ENCODE peak calls at places on chromosomes 7 and 10, in six cellular contexts. A, K, L, Y, Q and J are unnamed samples.

GRCh38 chr7:154871483-154871882 is 131.4 kb downstream of the PAXIP1 start:
- DNase-seq in A (no peak), K (no peak), L (peak), Y (no peak), Q (no peak), J (no peak)

GRCh38 chr7:13871008-13871407 is 118.5 kb downstream of the ETV1 start:
- DNase-seq in A (no peak), K (no peak), L (no peak), Y (no peak), Q (no peak), J (no peak)

GRCh38 chr7:36860679-36861078 is 136.4 kb upstream of the AOAH start:
- DNase-seq in A (no peak), K (no peak), L (no peak), Y (no peak), Q (no peak), J (no peak)

GRCh38 chr10:60989400-60989876 is 45.5 kb upstream of the RHOBTB1 start:
- DNase-seq in A (no peak), K (no peak), L (no peak), Y (no peak), Q (no peak), J (no peak)

GRCh38 chr7:151684408-151685175 is 164.9 kb upstream of the RHEB start:
- DNase-seq in A (peak), K (peak), L (no peak), Y (no peak), Q (peak), J (no peak)

GRCh38 chr7:88347098-88347497 is 40.4 kb upstream of the STEAP4 start:
- DNase-seq in A (no peak), K (no peak), L (no peak), Y (no peak), Q (no peak), J (no peak)

GRCh38 chr10:78830062-78830974 is 238.4 kb upstream of the ZMIZ1 start:
- DNase-seq in A (peak), K (no peak), L (no peak), Y (no peak), Q (peak), J (no peak)

GRCh38 chr7:130207642-130208041 is at the start of gene SSMEM1:
- DNase-seq in A (peak), K (no peak), L (no peak), Y (no peak), Q (peak), J (no peak)

GRCh38 chr7:135200824-135201331 is 10.4 kb downstream of the WDR91 start:
- DNase-seq in A (no peak), K (no peak), L (no peak), Y (no peak), Q (no peak), J (no peak)

GRCh38 chr10:62992145-62992721 is 140.9 kb upstream of the NRBF2 start:
- DNase-seq in A (peak), K (peak), L (no peak), Y (no peak), Q (no peak), J (no peak)

GRCh38 chr7:30911561-30911969 is at the start of gene AQP1:
- DNase-seq in A (no peak), K (no peak), L (no peak), Y (no peak), Q (peak), J (no peak)

GRCh38 chr10:78739411-78740053 is 329.2 kb upstream of the ZMIZ1 start:
- DNase-seq in A (no peak), K (no peak), L (no peak), Y (no peak), Q (no peak), J (no peak)

GRCh38 chr7:51316262-51316665 is 345 bp downstream of the COBL start:
- DNase-seq in A (no peak), K (peak), L (peak), Y (no peak), Q (no peak), J (no peak)

GRCh38 chr7:12881712-12882111 is 194.3 kb downstream of the ARL4A start:
- DNase-seq in A (no peak), K (no peak), L (no peak), Y (no peak), Q (no peak), J (no peak)

GRCh38 chr10:119802068-119802538 is 70.5 kb downstream of the MCMBP start:
- DNase-seq in A (peak), K (no peak), L (no peak), Y (no peak), Q (no peak), J (no peak)

GRCh38 chr7:22295402-22296264 is 61.3 kb downstream of the RAPGEF5 start:
- DNase-seq in A (no peak), K (no peak), L (peak), Y (no peak), Q (no peak), J (no peak)

GRCh38 chr10:124619195-124619594 is 125.0 kb downstream of the FAM53B start:
- DNase-seq in A (peak), K (no peak), L (no peak), Y (no peak), Q (peak), J (no peak)

GRCh38 chr7:142646274-142646895 is 102.9 kb upstream of the PRSS1 start:
- DNase-seq in A (no peak), K (no peak), L (no peak), Y (no peak), Q (no peak), J (no peak)
- H3K4me3 ChIP-seq in A (no peak), K (no peak), L (no peak), Y (no peak), Q (no peak), J (no peak)

GRCh38 chr7:32892521-32893224 is 1.1 kb upstream of the KBTBD2 start:
- DNase-seq in A (peak), K (peak), L (peak), Y (no peak), Q (peak), J (no peak)
- H2BK120ac ChIP-seq in A (peak), K (peak), L (peak), Y (peak), Q (peak), J (no peak)

DNA sequence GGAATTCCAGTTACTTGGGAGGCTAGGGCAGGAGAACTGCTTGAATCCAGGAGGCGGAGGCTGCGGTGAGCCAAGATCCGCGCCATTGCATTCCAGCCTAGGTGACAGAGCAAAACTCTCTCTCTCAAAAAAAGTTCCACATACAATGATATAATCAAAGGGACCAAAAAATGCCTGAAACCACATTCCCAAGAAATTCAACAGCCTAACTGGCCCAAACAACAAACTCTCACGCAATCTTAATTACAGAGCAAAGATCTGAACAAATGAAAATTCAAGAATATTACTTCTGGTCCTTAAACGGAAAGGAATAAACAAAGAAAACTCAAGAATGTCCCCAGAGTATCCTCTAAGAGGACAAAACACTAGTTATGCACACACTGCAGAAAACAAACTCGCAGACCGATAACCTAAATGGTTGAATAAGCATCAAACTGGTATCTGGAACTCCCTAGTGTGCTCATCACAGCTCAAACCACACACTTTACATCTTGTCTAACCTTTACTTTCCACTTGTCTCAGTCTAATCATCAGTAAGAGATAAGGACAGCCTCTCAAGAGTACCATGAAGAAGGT is 3.7 kb downstream of the OGA start:
- DNase-seq in A (no peak), K (peak), L (no peak), Y (no peak), Q (peak), J (no peak)
- H3K4me3 ChIP-seq in A (peak), K (no peak), L (no peak), Y (peak), Q (no peak), J (no peak)

DNA sequence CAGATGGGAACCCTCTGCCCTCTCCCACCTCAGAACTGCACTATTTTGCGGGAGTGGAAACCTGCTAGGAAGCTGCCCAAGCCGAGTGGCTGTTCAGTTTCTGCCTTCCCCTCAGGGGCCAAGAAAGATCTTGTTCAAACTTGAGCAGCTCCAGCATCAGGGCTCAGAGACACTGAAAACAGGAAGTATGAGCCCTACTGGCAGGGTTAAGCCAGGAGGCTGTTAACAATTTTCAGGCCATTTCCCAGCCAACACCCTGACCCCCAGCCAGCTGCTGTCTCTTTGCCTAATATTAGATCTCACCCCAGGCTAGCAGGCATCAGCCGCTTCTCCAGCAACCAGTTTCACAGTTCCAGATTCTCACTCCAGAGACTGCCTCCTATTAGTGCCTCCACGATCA is 9.2 kb downstream of the PLAU start:
- DNase-seq in A (no peak), K (peak), L (peak), Y (no peak), Q (peak), J (no peak)
- H2BK120ac ChIP-seq in A (peak), K (no peak), L (no peak), Y (no peak), Q (no peak), J (no peak)

DNA sequence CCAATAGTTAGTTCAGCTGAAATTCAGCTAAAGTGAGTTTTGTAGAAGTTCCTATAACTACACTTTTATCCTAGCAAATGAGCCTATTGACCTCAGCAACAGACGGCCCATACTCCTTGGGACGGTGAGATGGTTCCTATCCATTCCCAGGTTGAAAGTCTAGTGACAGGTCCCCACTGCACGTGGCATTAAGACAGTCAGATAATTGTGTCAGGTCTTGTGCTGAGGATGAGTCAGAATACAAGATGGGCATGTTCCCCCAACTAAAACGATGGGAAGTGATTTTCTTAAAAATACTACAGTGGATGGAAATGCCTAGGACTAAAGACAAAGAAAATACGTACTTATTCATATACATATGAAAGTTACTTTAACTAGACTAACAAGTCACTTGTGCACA is 2.1 kb downstream of the CAV1 start:
- DNase-seq in A (no peak), K (no peak), L (no peak), Y (no peak), Q (peak), J (no peak)
- H3K4me3 ChIP-seq in A (peak), K (no peak), L (no peak), Y (peak), Q (peak), J (no peak)

DNA sequence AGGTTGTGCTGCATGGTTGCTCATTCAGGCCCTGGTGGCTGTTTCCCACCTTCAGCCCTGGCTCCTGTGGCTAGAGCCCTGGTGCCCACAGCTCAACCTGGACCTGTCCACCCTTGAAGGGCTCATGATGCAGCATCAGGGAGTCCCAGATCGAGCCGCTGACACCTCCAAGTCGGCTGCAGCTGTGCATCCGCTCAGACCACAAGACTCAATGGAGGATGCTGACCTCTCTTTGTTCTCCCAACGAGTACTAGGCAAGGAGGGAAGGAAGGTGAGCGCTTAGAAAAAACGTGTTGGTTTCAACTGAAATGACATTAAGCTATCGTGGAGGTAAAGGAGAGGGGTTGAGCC is 9.5 kb upstream of the C10orf95 start:
- DNase-seq in A (no peak), K (no peak), L (no peak), Y (no peak), Q (no peak), J (no peak)
- H2BK120ac ChIP-seq in A (peak), K (peak), L (no peak), Y (no peak), Q (no peak), J (no peak)

GRCh38 chr7:15015545-15016314 is 113.2 kb upstream of the DGKB start:
- DNase-seq in A (peak), K (peak), L (peak), Y (peak), Q (peak), J (peak)
- H3K4me3 ChIP-seq in A (no peak), K (no peak), L (no peak), Y (peak), Q (no peak), J (no peak)